ENCODE peak calls at places on chromosome 18, in four cellular contexts. One of them, this sample, is unnamed.

GRCh38 chr18:59517446-59518171 is 158.5 kb upstream of the LMAN1 start:
- DNase-seq in H1: no peak
- DNase-seq in GM12878: no peak
- DNase-seq in HepG2: peak
- DNase-seq in this sample: no peak

GRCh38 chr18:7626922-7627440 is 59.9 kb downstream of the PTPRM start:
- DNase-seq in H1: no peak
- DNase-seq in GM12878: no peak
- DNase-seq in HepG2: peak
- DNase-seq in this sample: no peak

GRCh38 chr18:6374935-6375529 is 39.7 kb downstream of the L3MBTL4 start:
- DNase-seq in H1: no peak
- DNase-seq in GM12878: no peak
- DNase-seq in HepG2: peak
- DNase-seq in this sample: no peak

GRCh38 chr18:32629292-32629691 is 143.5 kb downstream of the KLHL14 start:
- DNase-seq in H1: no peak
- DNase-seq in GM12878: no peak
- DNase-seq in HepG2: no peak
- DNase-seq in this sample: no peak

GRCh38 chr18:78994000-78994399 is 14.4 kb downstream of the SALL3 start:
- DNase-seq in H1: no peak
- DNase-seq in GM12878: no peak
- DNase-seq in HepG2: no peak
- DNase-seq in this sample: no peak

GRCh38 chr18:77899972-77900754 is 650.5 kb downstream of the GALR1 start:
- DNase-seq in H1: no peak
- DNase-seq in GM12878: no peak
- DNase-seq in HepG2: no peak
- DNase-seq in this sample: peak

GRCh38 chr18:61882296-61883004 is 10.4 kb downstream of the RNF152 start:
- DNase-seq in H1: no peak
- DNase-seq in GM12878: no peak
- DNase-seq in HepG2: no peak
- DNase-seq in this sample: no peak

GRCh38 chr18:33875029-33875428 is 297.0 kb downstream of the ASXL3 start:
- DNase-seq in H1: no peak
- DNase-seq in GM12878: no peak
- DNase-seq in HepG2: no peak
- DNase-seq in this sample: no peak

GRCh38 chr18:74281639-74282358 is 10.0 kb downstream of the CYB5A start:
- DNase-seq in H1: no peak
- DNase-seq in GM12878: no peak
- DNase-seq in HepG2: peak
- DNase-seq in this sample: no peak

GRCh38 chr18:47263197-47263827 is 11.9 kb upstream of the SKOR2 start:
- DNase-seq in H1: no peak
- DNase-seq in GM12878: no peak
- DNase-seq in HepG2: no peak
- DNase-seq in this sample: peak

GRCh38 chr18:34729264-34729663 is 19.2 kb downstream of the DTNA start:
- DNase-seq in H1: peak
- DNase-seq in GM12878: no peak
- DNase-seq in HepG2: peak
- DNase-seq in this sample: no peak

GRCh38 chr18:10771053-10771709 is 245.4 kb downstream of the NAPG start:
- DNase-seq in H1: no peak
- DNase-seq in GM12878: peak
- DNase-seq in HepG2: no peak
- DNase-seq in this sample: no peak

DNA sequence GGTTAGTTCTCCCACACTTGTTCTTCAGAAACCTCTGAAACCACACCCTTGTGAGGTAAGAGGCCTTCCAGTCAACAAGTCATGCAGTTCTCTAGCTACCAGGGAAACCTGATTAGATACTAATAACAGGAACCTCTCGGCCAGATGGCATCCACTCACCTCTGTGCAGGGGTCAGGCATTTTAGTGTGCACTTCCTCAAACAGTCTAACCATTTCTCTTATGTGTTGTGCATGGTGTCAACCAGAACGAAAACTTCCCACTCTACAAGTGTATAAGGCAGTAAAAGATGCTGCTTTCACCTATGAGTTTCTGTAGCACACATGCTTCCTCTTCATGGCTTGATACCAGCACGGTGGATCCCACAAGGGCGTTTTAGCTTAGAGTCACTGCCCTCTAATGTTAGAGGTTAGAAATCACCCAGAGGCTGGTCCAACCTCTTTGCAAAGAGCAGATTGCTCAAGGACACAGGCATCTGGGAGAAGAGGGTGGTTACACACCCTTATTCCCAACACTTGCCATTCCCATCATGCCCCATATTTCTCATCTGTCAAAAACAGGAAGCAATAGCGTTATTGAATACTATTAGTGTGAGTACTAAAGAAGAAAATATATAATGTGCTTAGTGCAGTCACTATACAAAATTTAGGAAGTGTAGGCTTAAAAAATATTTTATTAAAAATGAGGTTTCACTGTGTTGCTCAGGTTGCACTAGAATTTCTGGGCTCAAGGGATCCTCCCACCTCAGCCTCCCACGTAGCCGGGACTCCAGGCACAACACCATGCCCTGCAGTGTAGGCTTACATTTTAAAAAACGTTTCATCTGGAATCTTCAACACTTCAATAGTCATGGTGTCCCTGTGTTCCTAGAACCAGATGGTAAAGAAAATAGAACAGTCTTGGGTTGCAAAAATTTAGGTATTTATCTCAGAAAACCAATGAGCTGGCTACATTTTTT is 34.5 kb upstream of the RAB31 start:
- DNase-seq in H1: no peak
- DNase-seq in GM12878: peak
- DNase-seq in HepG2: peak
- DNase-seq in this sample: peak
- TF ChIP-seq HDAC6 in H1: no peak
- TF ChIP-seq HDAC6 in GM12878: no peak
- TF ChIP-seq HDAC6 in HepG2: no peak
- TF ChIP-seq HDAC6 in this sample: no peak

DNA sequence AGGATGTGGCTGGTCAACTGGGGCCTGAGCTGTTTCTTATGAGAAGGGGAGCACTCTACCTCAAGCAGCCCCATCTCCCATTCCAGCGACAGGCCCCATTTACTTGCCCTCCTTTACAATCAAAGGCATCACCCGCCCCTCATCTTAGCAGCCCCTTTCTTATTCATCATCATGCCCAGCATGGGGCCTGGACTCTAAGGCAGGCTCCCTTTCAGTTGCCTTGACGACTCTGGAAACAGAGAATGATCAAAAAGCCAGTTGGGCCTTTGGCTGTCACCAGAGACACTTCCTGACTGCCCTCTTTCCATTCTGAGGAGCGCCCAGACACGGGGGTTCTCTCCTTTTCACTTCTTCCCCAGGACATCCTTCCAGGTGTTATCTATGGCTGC is 11.2 kb downstream of the CELF4 start:
- DNase-seq in H1: peak
- DNase-seq in GM12878: no peak
- DNase-seq in HepG2: no peak
- DNase-seq in this sample: no peak
- TF ChIP-seq HDAC6 in H1: no peak
- TF ChIP-seq HDAC6 in GM12878: no peak
- TF ChIP-seq HDAC6 in HepG2: no peak
- TF ChIP-seq HDAC6 in this sample: no peak

DNA sequence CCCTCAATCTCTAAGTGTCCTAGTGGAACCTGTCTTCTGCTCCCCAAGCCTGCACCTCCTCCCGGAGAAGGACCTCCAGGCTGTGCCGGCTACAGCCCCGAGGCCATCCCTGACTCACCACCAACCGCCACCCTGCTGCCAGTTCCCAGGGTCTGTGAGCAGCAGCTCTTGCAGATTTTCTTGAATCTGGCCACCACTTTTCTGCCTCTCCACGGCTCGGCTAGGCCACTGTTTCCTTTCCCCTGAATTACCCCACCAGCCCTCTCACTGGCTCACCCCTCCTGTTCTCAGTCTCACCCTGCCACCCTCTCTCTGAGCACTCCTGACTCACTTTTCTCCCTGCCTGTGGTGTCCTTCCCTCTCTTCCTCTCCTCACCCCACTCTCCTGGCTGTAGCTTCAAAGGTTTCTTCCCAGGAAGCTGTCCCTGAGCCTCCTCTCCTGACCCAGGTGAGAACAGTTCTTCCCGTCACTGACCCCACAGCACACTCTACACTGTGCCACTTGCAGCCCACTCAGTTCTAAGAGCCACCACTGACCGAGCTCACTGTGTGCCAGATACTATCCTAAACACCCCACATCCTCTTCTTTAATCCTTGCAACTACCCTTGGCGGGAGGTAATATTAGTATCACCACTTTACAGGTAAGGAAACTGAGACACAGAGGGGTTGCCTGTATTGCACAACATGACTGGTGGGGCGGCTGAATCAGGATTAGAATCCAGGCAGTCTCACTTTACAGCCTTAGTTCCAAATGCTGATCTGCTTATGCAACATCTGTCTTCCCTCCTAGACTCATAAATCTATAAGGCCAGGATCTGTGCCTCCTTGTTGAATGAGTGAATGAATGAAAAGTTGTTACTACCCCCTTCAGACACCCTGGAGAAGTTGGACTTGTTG is 111.6 kb downstream of the SMAD7 start:
- DNase-seq in H1: no peak
- DNase-seq in GM12878: no peak
- DNase-seq in HepG2: no peak
- DNase-seq in this sample: no peak
- TF ChIP-seq HDAC6 in H1: no peak
- TF ChIP-seq HDAC6 in GM12878: no peak
- TF ChIP-seq HDAC6 in HepG2: no peak
- TF ChIP-seq HDAC6 in this sample: no peak

DNA sequence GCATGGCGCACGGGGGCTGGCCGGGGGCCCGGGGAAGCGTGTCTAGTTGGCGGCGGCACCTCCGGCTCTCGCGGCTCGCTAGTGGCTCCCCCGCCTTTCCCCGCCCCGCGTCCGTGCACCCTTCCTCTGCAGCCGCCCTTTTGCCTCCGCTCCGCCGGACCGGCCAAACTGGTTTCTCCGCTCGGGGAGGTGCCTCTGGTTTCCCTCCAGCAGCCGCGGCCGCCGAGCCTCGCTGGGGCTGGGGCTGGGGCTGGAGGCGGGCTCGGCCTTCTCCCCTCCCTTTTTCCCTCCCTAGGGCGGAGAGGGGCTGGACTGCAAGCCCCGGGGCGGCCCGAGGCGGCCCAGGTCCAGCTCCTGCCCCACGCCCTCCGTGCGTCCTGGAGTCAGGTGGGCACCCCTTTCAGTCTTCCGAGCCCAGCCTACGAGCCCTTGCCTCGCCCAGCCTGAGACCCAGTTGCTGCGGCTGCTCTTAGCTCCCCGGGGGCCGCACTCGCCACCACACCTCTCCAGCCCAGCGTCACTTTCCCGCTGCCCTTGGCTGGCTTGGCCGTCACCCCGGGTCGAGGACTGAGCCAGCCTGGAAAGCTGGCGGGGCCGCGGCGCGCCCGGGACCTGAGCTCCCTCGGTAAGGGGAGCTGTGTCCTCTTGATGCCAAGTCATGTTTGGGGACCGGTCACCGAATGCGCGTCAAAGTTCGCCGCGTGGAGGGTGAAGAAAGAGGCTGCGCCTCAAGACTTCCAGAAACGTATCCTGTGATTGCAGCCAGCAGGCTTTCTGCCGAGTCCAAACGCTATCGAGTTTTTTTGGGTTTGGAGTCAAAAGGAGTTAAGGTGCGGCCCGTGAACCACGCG is at the start of gene ATP8B1:
- DNase-seq in H1: peak
- DNase-seq in GM12878: no peak
- DNase-seq in HepG2: no peak
- DNase-seq in this sample: no peak
- TF ChIP-seq HDAC6 in H1: no peak
- TF ChIP-seq HDAC6 in GM12878: peak
- TF ChIP-seq HDAC6 in HepG2: no peak
- TF ChIP-seq HDAC6 in this sample: no peak

GRCh38 chr18:21741511-21742322 is 1.1 kb downstream of the MIB1 start:
- DNase-seq in H1: no peak
- DNase-seq in GM12878: no peak
- DNase-seq in HepG2: no peak
- DNase-seq in this sample: no peak
- TF ChIP-seq HDAC6 in H1: no peak
- TF ChIP-seq HDAC6 in GM12878: no peak
- TF ChIP-seq HDAC6 in HepG2: no peak
- TF ChIP-seq HDAC6 in this sample: no peak